ENCODE peak calls at places on chromosomes 4 and X, in six cellular contexts. X, D, G, N, K and B are unnamed samples.

GRCh38 chr4:82421796-82422560 is 8.3 kb downstream of the HNRNPDL start:
- DNase-seq in X (no peak), D (no peak), G (no peak), N (no peak), K (no peak), B (peak; percentile 48)

GRCh38 chrX:31449064-31449463 is 377.2 kb upstream of the FTHL17 start:
- DNase-seq in X (no peak), D (no peak), G (no peak), N (no peak), K (no peak), B (no peak)

GRCh38 chr4:26885912-26886274 is 25.3 kb downstream of the STIM2 start:
- DNase-seq in X (no peak), D (no peak), G (no peak), N (no peak), K (no peak), B (peak; percentile 91)

GRCh38 chr4:101102114-101102752 is 245.1 kb downstream of the PPP3CA start:
- DNase-seq in X (no peak), D (no peak), G (no peak), N (peak; percentile 91), K (no peak), B (no peak)

GRCh38 chr4:19857405-19857804 is 394.3 kb upstream of the SLIT2 start:
- DNase-seq in X (no peak), D (no peak), G (no peak), N (peak; percentile 21), K (no peak), B (no peak)

GRCh38 chrX:54230440-54231148 is 47.5 kb upstream of the FAM120C start:
- DNase-seq in X (no peak), D (no peak), G (no peak), N (no peak), K (no peak), B (no peak)

GRCh38 chr4:40909363-40909876 is 159.7 kb downstream of the NSUN7 start:
- DNase-seq in X (no peak), D (no peak), G (no peak), N (peak; percentile 98), K (no peak), B (no peak)

GRCh38 chr4:48379587-48380140 is 38.3 kb downstream of the SLAIN2 start:
- DNase-seq in X (no peak), D (no peak), G (no peak), N (no peak), K (no peak), B (no peak)

GRCh38 chrX:85109235-85109634 is 105.6 kb downstream of the APOOL start:
- DNase-seq in X (peak; percentile 66), D (peak; percentile 12), G (peak; percentile 26), N (no peak), K (no peak), B (peak; percentile 61)

GRCh38 chr4:112898357-112899141 is 150.9 kb upstream of the ANK2 start:
- DNase-seq in X (no peak), D (peak; percentile 3), G (peak; percentile 34), N (no peak), K (no peak), B (no peak)

GRCh38 chrX:125004799-125005198 is 314.9 kb upstream of the TEX13C start:
- DNase-seq in X (no peak), D (no peak), G (no peak), N (no peak), K (no peak), B (no peak)

GRCh38 chrX:22323541-22323940 is 50.8 kb downstream of the CBLL2 start:
- DNase-seq in X (no peak), D (no peak), G (no peak), N (peak; percentile 58), K (no peak), B (no peak)

GRCh38 chr4:81466841-81467671 is 4.7 kb downstream of the RASGEF1B start:
- DNase-seq in X (peak; percentile 53), D (peak; percentile 56), G (peak; percentile 82), N (peak; percentile 68), K (peak; percentile 82), B (peak; percentile 82)

GRCh38 chr4:1205641-1206298 is 33.4 kb upstream of the SPON2 start:
- DNase-seq in X (no peak), D (no peak), G (no peak), N (no peak), K (no peak), B (no peak)

GRCh38 chr4:123488916-123489315 is 92.3 kb downstream of the SPRY1 start:
- DNase-seq in X (peak; percentile 69), D (peak; percentile 80), G (no peak), N (no peak), K (no peak), B (no peak)

GRCh38 chr4:124202106-124202505 is 510.4 kb downstream of the ANKRD50 start:
- DNase-seq in X (no peak), D (no peak), G (no peak), N (no peak), K (no peak), B (no peak)

GRCh38 chr4:174873931-174874330 is 44.2 kb upstream of the ADAM29 start:
- DNase-seq in X (peak; percentile 7), D (no peak), G (peak; percentile 41), N (no peak), K (peak; percentile 3), B (no peak)

GRCh38 chr4:159762672-159763071 is 659.8 kb downstream of the RAPGEF2 start:
- DNase-seq in X (no peak), D (no peak), G (no peak), N (no peak), K (no peak), B (no peak)

GRCh38 chr4:136935305-136935704 is 597.0 kb downstream of the PCDH18 start:
- DNase-seq in X (peak; percentile 18), D (no peak), G (no peak), N (no peak), K (no peak), B (no peak)

GRCh38 chr4:53346920-53347852 is 18.7 kb downstream of the SCFD2 start:
- DNase-seq in X (no peak), D (no peak), G (no peak), N (peak; percentile 19), K (no peak), B (no peak)

GRCh38 chr4:139641218-139641617 is 24.4 kb upstream of the MGST2 start:
- DNase-seq in X (peak; percentile 83), D (peak; percentile 69), G (no peak), N (no peak), K (no peak), B (no peak)

GRCh38 chrX:152861116-152861515 is 30.3 kb downstream of the NSDHL start:
- DNase-seq in X (no peak), D (no peak), G (no peak), N (no peak), K (no peak), B (no peak)

GRCh38 chrX:12965390-12965940 is 9.4 kb upstream of the TMSB4X start:
- DNase-seq in X (no peak), D (no peak), G (no peak), N (no peak), K (no peak), B (peak; percentile 12)

GRCh38 chr4:122331195-122331594 is 47.6 kb upstream of the ADAD1 start:
- DNase-seq in X (no peak), D (no peak), G (no peak), N (no peak), K (no peak), B (no peak)

GRCh38 chrX:45697591-45697990 is 496.9 kb upstream of the DIPK2B start:
- DNase-seq in X (peak; percentile 8), D (no peak), G (no peak), N (peak; percentile 94), K (no peak), B (no peak)

GRCh38 chrX:16212436-16212835 is 45.2 kb downstream of the MAGEB17 start:
- DNase-seq in X (peak; percentile 22), D (peak; percentile 0), G (peak; percentile 54), N (peak; percentile 35), K (no peak), B (peak; percentile 59)

GRCh38 chr4:119597377-119597776 is 31.2 kb downstream of the PDE5A start:
- DNase-seq in X (no peak), D (no peak), G (no peak), N (no peak), K (no peak), B (no peak)

GRCh38 chr4:21118301-21118700 is 418.0 kb downstream of the PACRGL start:
- DNase-seq in X (no peak), D (no peak), G (no peak), N (no peak), K (no peak), B (no peak)

GRCh38 chr4:21113496-21114213 is 413.4 kb downstream of the PACRGL start:
- DNase-seq in X (no peak), D (no peak), G (no peak), N (peak; percentile 84), K (no peak), B (no peak)

GRCh38 chr4:21117771-21118170 is 417.5 kb downstream of the PACRGL start:
- DNase-seq in X (no peak), D (no peak), G (no peak), N (no peak), K (no peak), B (no peak)
- H3K4me1 ChIP-seq in X (no peaks in the 10 kb centered on the region), D (no peaks in the 10 kb centered on the region), G (peaks cover 7% of the 10 kb centered on the region), N (peaks cover 22% of the 10 kb centered on the region), K (peaks cover 2% of the 10 kb centered on the region), B (no peaks in the 10 kb centered on the region)

DNA sequence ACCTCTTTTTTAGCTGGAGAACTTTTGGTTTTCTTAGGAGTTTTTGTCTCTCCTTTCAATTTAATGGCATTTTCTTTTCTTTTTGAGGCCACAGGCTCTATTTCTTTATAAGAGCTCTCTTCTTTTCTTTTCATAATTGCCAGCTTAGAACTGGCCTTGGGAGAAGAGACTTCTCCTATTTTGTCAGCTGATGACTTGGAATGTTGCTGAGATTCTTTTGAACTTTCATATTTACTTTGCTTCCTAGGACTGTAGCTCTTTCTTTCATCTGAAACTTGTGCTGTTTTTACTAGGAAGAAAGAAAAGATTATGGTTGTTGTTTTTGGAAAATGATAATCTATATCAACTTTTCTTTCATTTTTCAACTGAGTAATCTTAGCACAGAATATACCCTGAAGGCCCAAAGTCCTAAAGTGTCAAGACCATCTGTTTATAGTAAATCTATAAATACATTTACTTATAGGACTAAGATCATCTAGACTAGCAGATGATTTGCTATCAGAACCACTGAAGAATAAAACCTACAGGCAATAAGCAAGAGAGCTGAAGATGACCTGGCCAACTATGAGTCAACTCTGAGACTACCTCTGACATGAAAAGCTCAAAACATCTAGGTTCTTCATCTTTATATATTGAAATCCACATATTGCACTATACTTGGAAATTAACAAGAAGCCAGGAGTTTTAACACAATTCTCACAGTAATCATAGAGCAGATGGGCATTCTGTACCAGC is 45.6 kb downstream of the RFC1 start:
- DNase-seq in X (no peak), D (no peak), G (no peak), N (peak; percentile 47), K (no peak), B (no peak)
- H3K4me2 ChIP-seq in X (peak overlapping the region; percentile 68), D (peak overlapping the region; percentile 9), G (no peak overlapping the region), N (no peak overlapping the region), K (no peak overlapping the region), B (no peak overlapping the region)

DNA sequence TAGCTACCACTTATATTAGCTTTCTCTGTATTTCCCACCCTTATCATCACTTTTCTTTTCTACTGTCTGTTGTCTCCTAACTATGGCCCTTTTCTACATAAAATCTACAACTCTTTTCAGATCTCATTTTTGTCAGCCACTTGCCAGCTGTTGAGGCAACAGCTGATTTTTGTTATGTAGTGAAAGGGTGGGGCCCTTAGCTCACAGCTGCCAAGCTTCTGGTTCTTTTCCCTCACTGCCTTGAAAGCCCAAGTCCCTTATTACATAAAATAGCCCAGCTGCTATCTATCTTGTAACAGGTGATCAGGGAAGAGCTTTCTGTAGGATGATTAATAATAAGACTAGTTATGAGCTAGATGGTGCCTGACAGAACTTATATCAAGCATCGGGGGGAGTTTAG is 45.9 kb downstream of the ADGRL3 start:
- DNase-seq in X (no peak), D (no peak), G (no peak), N (no peak), K (no peak), B (no peak)
- H3K27ac ChIP-seq in X (no peak overlapping the region), D (no peak overlapping the region), G (no peak overlapping the region), N (no peak overlapping the region), K (no peak overlapping the region), B (no peak overlapping the region)

GRCh38 chr4:74098628-74098995 is 383 bp downstream of the CXCL2 start:
- DNase-seq in X (no peak), D (no peak), G (no peak), N (peak; percentile 38), K (no peak), B (no peak)
- H3K4me1 ChIP-seq in X (peaks cover 50% of the 10 kb centered on the region), D (peaks cover 18% of the 10 kb centered on the region), G (no peaks in the 10 kb centered on the region), N (peaks cover 31% of the 10 kb centered on the region), K (peaks cover 2% of the 10 kb centered on the region), B (no peaks in the 10 kb centered on the region)